ENCODE peak calls at places on chromosomes 4 and X, in four cellular contexts. One of them, this sample, is unnamed.

GRCh38 chrX:143648705-143649104 is 12.8 kb upstream of the SLITRK4 start:
- DNase-seq in K562: no peak
- DNase-seq in WTC11: no peak
- DNase-seq in A549: no peak
- DNase-seq in this sample: no peak

GRCh38 chrX:148380107-148380506 is 120.3 kb upstream of the AFF2 start:
- DNase-seq in K562: no peak
- DNase-seq in A549: no peak
- DNase-seq in WTC11: no peak
- DNase-seq in this sample: no peak

GRCh38 chr4:145044341-145044740 is 53.7 kb downstream of the ANAPC10 start:
- DNase-seq in A549: no peak
- DNase-seq in WTC11: no peak
- DNase-seq in K562: no peak
- DNase-seq in this sample: no peak

GRCh38 chr4:17469931-17470674 is 41.8 kb downstream of the QDPR start:
- DNase-seq in A549: no peak
- DNase-seq in WTC11: no peak
- DNase-seq in K562: no peak
- DNase-seq in this sample: no peak

GRCh38 chr4:106676173-106676921 is 307.8 kb upstream of the GIMD1 start:
- DNase-seq in A549: no peak
- DNase-seq in K562: no peak
- DNase-seq in WTC11: no peak
- DNase-seq in this sample: no peak

GRCh38 chrX:69060631-69061408 is 104.4 kb downstream of the PJA1 start:
- DNase-seq in A549: no peak
- DNase-seq in WTC11: peak
- DNase-seq in K562: no peak
- DNase-seq in this sample: peak

GRCh38 chr4:14749910-14750309 is 252.4 kb upstream of the CPEB2 start:
- DNase-seq in A549: no peak
- DNase-seq in K562: peak
- DNase-seq in WTC11: peak
- DNase-seq in this sample: no peak

GRCh38 chrX:107669885-107670628 is 41.7 kb downstream of the PRPS1 start:
- DNase-seq in WTC11: no peak
- DNase-seq in A549: no peak
- DNase-seq in K562: no peak
- DNase-seq in this sample: no peak

GRCh38 chr4:89312066-89312465 is 4.5 kb upstream of the GPRIN3 start:
- DNase-seq in A549: no peak
- DNase-seq in WTC11: no peak
- DNase-seq in K562: no peak
- DNase-seq in this sample: no peak

GRCh38 chr4:604131-604530 is 21.2 kb upstream of the PDE6B start:
- DNase-seq in WTC11: no peak
- DNase-seq in A549: no peak
- DNase-seq in K562: no peak
- DNase-seq in this sample: no peak

GRCh38 chr4:156595041-156595440 is 376.6 kb downstream of the PDGFC start:
- DNase-seq in A549: no peak
- DNase-seq in WTC11: no peak
- DNase-seq in K562: no peak
- DNase-seq in this sample: no peak

GRCh38 chr4:146255463-146255862 is 41.1 kb downstream of the REELD1 start:
- DNase-seq in WTC11: no peak
- DNase-seq in A549: no peak
- DNase-seq in K562: no peak
- DNase-seq in this sample: no peak

GRCh38 chr4:84495448-84496221 is 3.5 kb downstream of the NKX6-1 start:
- DNase-seq in K562: no peak
- DNase-seq in WTC11: peak
- DNase-seq in A549: no peak
- DNase-seq in this sample: no peak

GRCh38 chrX:72121381-72121780 is 10.3 kb downstream of the RTL5 start:
- DNase-seq in A549: no peak
- DNase-seq in K562: no peak
- DNase-seq in WTC11: no peak
- DNase-seq in this sample: no peak

GRCh38 chr4:123649644-123650356 is 253.2 kb downstream of the SPRY1 start:
- DNase-seq in A549: peak
- DNase-seq in WTC11: peak
- DNase-seq in K562: no peak
- DNase-seq in this sample: peak

GRCh38 chr4:7649741-7650531 is 215.2 kb upstream of the PSAPL1 start:
- DNase-seq in WTC11: no peak
- DNase-seq in K562: peak
- DNase-seq in A549: no peak
- DNase-seq in this sample: no peak

GRCh38 chr4:17109126-17109525 is 210.7 kb upstream of the LDB2 start:
- DNase-seq in WTC11: no peak
- DNase-seq in K562: no peak
- DNase-seq in A549: no peak
- DNase-seq in this sample: no peak

GRCh38 chr4:102531441-102531840 is 30.3 kb downstream of the NFKB1 start:
- DNase-seq in A549: no peak
- DNase-seq in K562: no peak
- DNase-seq in WTC11: no peak
- DNase-seq in this sample: no peak

GRCh38 chr4:31015123-31015522 is 295.0 kb downstream of the PCDH7 start:
- DNase-seq in WTC11: no peak
- DNase-seq in A549: no peak
- DNase-seq in K562: no peak
- DNase-seq in this sample: no peak

GRCh38 chrX:23008431-23009099 is 8.8 kb downstream of the DDX53 start:
- DNase-seq in A549: peak
- DNase-seq in WTC11: no peak
- DNase-seq in K562: no peak
- DNase-seq in this sample: peak

GRCh38 chr4:164997324-164997723 is 19.9 kb upstream of the TRIM61 start:
- DNase-seq in WTC11: no peak
- DNase-seq in A549: no peak
- DNase-seq in K562: peak
- DNase-seq in this sample: peak

GRCh38 chr4:153075836-153076235 is 128.4 kb upstream of the TRIM2 start:
- DNase-seq in A549: no peak
- DNase-seq in K562: no peak
- DNase-seq in WTC11: no peak
- DNase-seq in this sample: no peak

GRCh38 chrX:25020391-25021131 is 4.8 kb upstream of the ARX start:
- DNase-seq in A549: peak
- DNase-seq in K562: peak
- DNase-seq in WTC11: peak
- DNase-seq in this sample: no peak

GRCh38 chr4:173448103-173448502 is 49.2 kb upstream of the SCRG1 start:
- DNase-seq in WTC11: no peak
- DNase-seq in A549: no peak
- DNase-seq in K562: no peak
- DNase-seq in this sample: no peak

GRCh38 chrX:129842510-129843208 is 1.0 kb downstream of the ZDHHC9 start:
- DNase-seq in A549: no peak
- DNase-seq in K562: no peak
- DNase-seq in WTC11: peak
- DNase-seq in this sample: peak

GRCh38 chrX:24149346-24150050 is at the start of gene ZFX:
- DNase-seq in K562: peak
- DNase-seq in A549: no peak
- DNase-seq in WTC11: peak
- DNase-seq in this sample: peak

GRCh38 chrX:30883141-30883540 is 5.9 kb downstream of the TAB3 start:
- DNase-seq in WTC11: no peak
- DNase-seq in A549: no peak
- DNase-seq in K562: no peak
- DNase-seq in this sample: no peak

GRCh38 chr4:140153744-140154571 is at the start of gene MAML3:
- DNase-seq in A549: no peak
- DNase-seq in K562: peak
- DNase-seq in WTC11: peak
- DNase-seq in this sample: peak

GRCh38 chr4:85965529-85965928 is 394.3 kb downstream of the MAPK10 start:
- DNase-seq in WTC11: no peak
- DNase-seq in K562: no peak
- DNase-seq in A549: no peak
- DNase-seq in this sample: no peak

GRCh38 chr4:53693408-53693807 is 102.1 kb upstream of the LNX1 start:
- DNase-seq in K562: no peak
- DNase-seq in A549: no peak
- DNase-seq in WTC11: no peak
- DNase-seq in this sample: no peak

GRCh38 chr4:76155979-76156378 is 7.8 kb upstream of the NUP54 start:
- DNase-seq in WTC11: no peak
- DNase-seq in K562: no peak
- DNase-seq in A549: no peak
- DNase-seq in this sample: no peak

GRCh38 chrX:3807906-3808305 is 94.5 kb upstream of the PRKX start:
- DNase-seq in A549: no peak
- DNase-seq in K562: no peak
- DNase-seq in WTC11: no peak
- DNase-seq in this sample: no peak

GRCh38 chr4:73251384-73251783 is 7.2 kb downstream of the ANKRD17 start:
- DNase-seq in WTC11: no peak
- DNase-seq in A549: no peak
- DNase-seq in K562: no peak
- DNase-seq in this sample: no peak

GRCh38 chr4:54073481-54073880 is 9.1 kb upstream of the CHIC2 start:
- DNase-seq in WTC11: no peak
- DNase-seq in K562: no peak
- DNase-seq in A549: no peak
- DNase-seq in this sample: no peak

GRCh38 chr4:110193822-110194761 is 4.3 kb downstream of the ELOVL6 start:
- DNase-seq in K562: peak
- DNase-seq in A549: peak
- DNase-seq in WTC11: peak
- DNase-seq in this sample: peak

DNA sequence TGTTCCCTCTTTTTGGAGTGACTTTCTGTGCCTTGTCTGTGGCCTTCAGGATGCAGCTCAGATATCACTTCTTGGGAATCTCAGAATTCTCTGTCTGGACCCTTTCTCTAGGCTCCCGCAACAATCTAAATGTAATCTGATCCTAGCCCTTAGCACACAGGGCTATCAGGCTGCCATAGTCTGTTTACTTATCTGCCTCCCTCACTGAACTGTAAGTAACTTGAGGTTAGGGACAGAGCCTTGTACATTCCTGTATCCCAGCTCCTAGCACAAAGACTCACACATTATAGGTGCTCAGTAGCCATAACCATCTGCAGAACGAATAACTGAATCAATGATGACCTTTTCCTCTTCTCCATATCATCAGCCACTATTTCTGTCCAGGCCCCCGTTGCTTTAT is 69.5 kb downstream of the RTL9 start:
- DNase-seq in A549: no peak
- DNase-seq in K562: no peak
- DNase-seq in WTC11: no peak
- DNase-seq in this sample: no peak
- TF ChIP-seq HMGXB4 in A549: no peak
- TF ChIP-seq HMGXB4 in K562: no peak
- TF ChIP-seq HMGXB4 in WTC11: no peak
- TF ChIP-seq HMGXB4 in this sample: no peak

GRCh38 chrX:13667940-13668339 is 15.0 kb downstream of the TCEANC start:
- DNase-seq in WTC11: no peak
- DNase-seq in K562: no peak
- DNase-seq in A549: no peak
- DNase-seq in this sample: no peak

GRCh38 chrX:13670197-13670596 is 17.3 kb downstream of the TCEANC start:
- DNase-seq in A549: no peak
- DNase-seq in WTC11: no peak
- DNase-seq in K562: no peak
- DNase-seq in this sample: no peak

GRCh38 chrX:13669246-13669689 is 16.3 kb downstream of the TCEANC start:
- DNase-seq in A549: peak
- DNase-seq in K562: peak
- DNase-seq in WTC11: no peak
- DNase-seq in this sample: peak

GRCh38 chrX:13664026-13664425 is 11.1 kb downstream of the TCEANC start:
- DNase-seq in K562: no peak
- DNase-seq in A549: no peak
- DNase-seq in WTC11: no peak
- DNase-seq in this sample: no peak

DNA sequence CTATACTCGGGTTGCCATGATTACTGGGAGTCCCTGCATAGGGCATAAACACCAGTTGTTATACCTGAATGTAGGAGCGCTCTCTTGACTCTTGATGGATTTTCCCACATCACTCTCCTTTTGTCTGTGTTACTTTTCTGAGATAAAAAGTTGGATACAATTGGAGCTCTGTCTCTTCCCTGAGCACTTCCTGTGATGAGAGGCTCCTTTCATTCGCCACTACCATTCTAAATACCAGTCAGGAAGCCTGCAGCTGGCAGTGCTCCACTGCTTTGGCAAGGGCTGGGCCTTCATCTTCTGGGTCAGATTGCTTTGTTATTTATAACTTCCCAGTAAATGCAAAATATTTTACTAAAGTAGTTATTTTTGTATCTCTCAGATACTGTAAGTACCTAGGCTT is 13.9 kb downstream of the TCEANC start:
- DNase-seq in WTC11: no peak
- DNase-seq in A549: no peak
- DNase-seq in K562: no peak
- DNase-seq in this sample: no peak
- TF ChIP-seq HMGXB4 in WTC11: no peak
- TF ChIP-seq HMGXB4 in A549: no peak
- TF ChIP-seq HMGXB4 in K562: no peak
- TF ChIP-seq HMGXB4 in this sample: no peak

GRCh38 chrX:149522914-149523313 is 17.8 kb upstream of the IDS start:
- DNase-seq in WTC11: no peak
- DNase-seq in K562: no peak
- DNase-seq in A549: no peak
- DNase-seq in this sample: peak

GRCh38 chrX:149531599-149531998 is 9.2 kb upstream of the EOLA1 start:
- DNase-seq in K562: no peak
- DNase-seq in WTC11: no peak
- DNase-seq in A549: no peak
- DNase-seq in this sample: no peak

GRCh38 chrX:149528381-149528780 is 12.4 kb upstream of the EOLA1 start:
- DNase-seq in K562: no peak
- DNase-seq in WTC11: no peak
- DNase-seq in A549: no peak
- DNase-seq in this sample: no peak

DNA sequence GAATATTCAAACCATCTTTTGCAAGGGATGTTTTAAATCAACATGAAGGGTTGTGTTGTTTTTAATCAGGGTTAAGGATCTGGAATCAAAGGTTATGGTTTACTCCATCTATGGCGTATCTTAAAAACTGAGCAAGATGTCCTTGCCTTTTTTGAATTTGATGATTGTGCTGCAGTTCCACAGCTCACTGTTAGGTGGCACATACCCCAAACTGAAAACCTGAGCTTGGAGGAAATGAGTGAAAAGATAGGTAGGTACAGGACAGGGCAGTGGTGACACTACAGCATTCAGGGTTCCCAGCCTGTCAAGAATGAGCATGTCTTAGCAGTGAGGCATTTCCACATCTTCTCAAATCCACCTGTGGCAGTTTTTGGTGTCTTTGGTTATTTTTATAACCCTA is 13.1 kb upstream of the EOLA1 start:
- DNase-seq in K562: peak
- DNase-seq in A549: peak
- DNase-seq in WTC11: no peak
- DNase-seq in this sample: peak
- TF ChIP-seq HMGXB4 in K562: no peak
- TF ChIP-seq HMGXB4 in A549: no peak
- TF ChIP-seq HMGXB4 in WTC11: no peak
- TF ChIP-seq HMGXB4 in this sample: no peak

GRCh38 chrX:42755820-42756219 is 22.1 kb downstream of the PPP1R2C start:
- DNase-seq in A549: peak
- DNase-seq in WTC11: no peak
- DNase-seq in K562: no peak
- DNase-seq in this sample: no peak
- TF ChIP-seq HMGXB4 in A549: no peak
- TF ChIP-seq HMGXB4 in WTC11: no peak
- TF ChIP-seq HMGXB4 in K562: no peak
- TF ChIP-seq HMGXB4 in this sample: no peak

This sample was measured in HepG2.